ENCODE peak calls at places on chromosomes 4 and X, in eight cellular contexts. L is K562, Z is HepG2, E is GM23338, N is H1, X is SK-N-SH, I is HCT116, Y is GM12878. V is an unnamed sample. For H4K20me1, the result is how much of the 10 kb centered on the place peaks cover.

GRCh38 chr4:61273237-61273636 is 73.1 kb downstream of the ADGRL3 start:
- DNase-seq in L (no peak), Z (no peak), E (no peak), N (no peak), X (no peak), I (no peak), Y (no peak), V (no peak)

GRCh38 chr4:182267048-182267447 is 23.8 kb downstream of the TENM3 start:
- DNase-seq in L (no peak), Z (no peak), E (no peak), N (no peak), X (no peak), I (no peak), Y (no peak), V (no peak)

GRCh38 chr4:85370400-85371032 is 104.4 kb upstream of the ARHGAP24 start:
- DNase-seq in L (peak), Z (peak), E (peak), N (peak), X (peak), I (peak), Y (peak), V (peak)

GRCh38 chrX:40086569-40087335 is 11.0 kb downstream of the BCOR start:
- DNase-seq in L (no peak), Z (no peak), E (no peak), N (no peak), X (no peak), I (no peak), Y (no peak), V (no peak)

GRCh38 chr4:7198440-7199128 is 6.2 kb downstream of the SORCS2 start:
- DNase-seq in L (no peak), Z (no peak), E (no peak), N (no peak), X (no peak), I (no peak), Y (no peak), V (no peak)

GRCh38 chrX:108028854-108029253 is 16.0 kb upstream of the VSIG1 start:
- DNase-seq in L (no peak), Z (no peak), E (no peak), N (no peak), X (no peak), I (no peak), Y (no peak), V (no peak)

GRCh38 chr4:149784018-149784417 is 31.6 kb downstream of the IQCM start:
- DNase-seq in L (no peak), Z (no peak), E (no peak), N (no peak), X (no peak), I (no peak), Y (no peak), V (peak)

GRCh38 chr4:165834116-165834515 is 38.9 kb upstream of the TLL1 start:
- DNase-seq in L (no peak), Z (no peak), E (no peak), N (no peak), X (no peak), I (no peak), Y (no peak), V (no peak)

GRCh38 chrX:129577473-129577872 is 37.4 kb downstream of the OCRL start:
- DNase-seq in L (peak), Z (no peak), E (no peak), N (no peak), X (peak), I (no peak), Y (no peak), V (peak)

GRCh38 chr4:168598191-168598590 is 101.3 kb downstream of the PALLD start:
- DNase-seq in L (no peak), Z (no peak), E (no peak), N (no peak), X (no peak), I (no peak), Y (no peak), V (peak)

GRCh38 chrX:40174594-40175415 is 77.0 kb upstream of the BCOR start:
- DNase-seq in L (no peak), Z (peak), E (peak), N (peak), X (peak), I (no peak), Y (no peak), V (peak)

GRCh38 chrX:154603438-154604430 is 15.3 kb downstream of the CTAG1B start:
- DNase-seq in L (no peak), Z (no peak), E (no peak), N (no peak), X (no peak), I (peak), Y (no peak), V (peak)

GRCh38 chrX:28225508-28225907 is 244.3 kb upstream of the DCAF8L1 start:
- DNase-seq in L (no peak), Z (peak), E (no peak), N (no peak), X (no peak), I (peak), Y (no peak), V (no peak)

GRCh38 chrX:25536307-25536970 is 520.7 kb upstream of the ARX start:
- DNase-seq in L (no peak), Z (peak), E (no peak), N (no peak), X (no peak), I (no peak), Y (no peak), V (no peak)
- H4K20me1 ChIP-seq in L (under half), Z (under half), E (under half), N (under half), X (under half), I (under half), Y (under half), V (under half)

GRCh38 chr4:105895324-105895608 is at the start of gene NPNT:
- DNase-seq in L (no peak), Z (no peak), E (peak), N (no peak), X (peak), I (no peak), Y (no peak), V (no peak)
- TF ChIP-seq POLR2AphosphoS5 in L (no peak), Z (no peak), E (no peak), N (no peak), X (no peak), I (no peak), Y (no peak), V (no peak)

DNA sequence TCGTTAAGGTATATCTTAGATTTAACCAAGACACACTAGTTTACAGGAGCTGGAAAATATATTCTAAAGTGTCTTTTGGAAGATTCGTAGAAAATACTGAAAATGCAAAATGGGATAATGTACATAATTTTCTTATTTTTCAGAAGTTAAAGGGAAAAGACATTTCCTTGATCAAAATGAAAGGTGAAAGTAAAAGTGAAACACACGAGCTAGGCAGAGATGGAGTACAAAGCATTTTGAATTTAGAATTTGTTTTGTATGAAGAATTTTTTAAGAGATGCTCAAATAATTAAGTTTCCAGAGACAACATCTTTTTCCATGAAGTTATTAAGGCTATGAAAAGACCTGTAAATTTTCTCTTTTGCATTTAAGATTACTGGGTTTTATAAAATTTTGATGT is 2192.6 kb upstream of the AGA start:
- DNase-seq in L (no peak), Z (no peak), E (no peak), N (no peak), X (no peak), I (no peak), Y (no peak), V (no peak)
- H3K4me2 ChIP-seq in L (no peak), Z (no peak), E (no peak), N (no peak), X (no peak), I (no peak), Y (no peak), V (no peak)

DNA sequence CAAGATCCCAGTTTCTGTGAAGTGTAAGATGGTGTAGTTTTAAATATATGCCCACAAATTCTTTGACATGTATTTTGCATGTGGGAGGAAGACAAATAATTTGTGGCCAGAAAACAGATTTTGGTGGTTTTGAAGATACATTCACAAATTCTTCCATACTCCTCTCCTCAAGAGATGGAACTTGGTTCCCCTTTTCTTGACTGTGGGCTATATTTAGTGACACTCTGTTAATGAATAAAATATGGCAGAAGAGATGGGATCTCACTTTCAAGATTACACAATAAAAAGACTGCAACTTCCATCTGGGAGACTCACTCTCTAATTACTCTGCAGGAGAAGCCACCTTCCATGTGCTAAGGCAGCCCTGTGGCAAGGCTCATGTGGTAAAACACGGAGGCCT is 133.5 kb upstream of the S100G start:
- DNase-seq in L (no peak), Z (no peak), E (no peak), N (no peak), X (no peak), I (no peak), Y (no peak), V (no peak)
- H4K20me1 ChIP-seq in L (under half), Z (under half), E (under half), N (under half), X (under half), I (under half), Y (under half), V (under half)